ENCODE peak calls at places on chromosomes 3 and 15, in eight cellular contexts. E is lower lobe of right lung, Q is tibial artery, D is heart left ventricle, P is uterus, B is keratinocyte, T is A549, U is astrocyte. L is an unnamed sample.

GRCh38 chr15:93243573-93243972 is 154.6 kb upstream of the RGMA start:
- DNase-seq in E (no peak), P (no peak), D (no peak), Q (no peak), T (no peak), U (no peak), B (no peak), L (no peak)

GRCh38 chr3:4731543-4732111 is 238.5 kb downstream of the ITPR1 start:
- DNase-seq in E (no peak), Q (no peak), U (no peak), T (no peak), B (no peak), D (no peak), P (no peak), L (no peak)

GRCh38 chr15:56105855-56106254 is 112.4 kb upstream of the NEDD4 start:
- DNase-seq in P (no peak), Q (no peak), B (no peak), T (no peak), D (no peak), U (no peak), E (no peak), L (no peak)

GRCh38 chr15:63602595-63602994 is 5.4 kb downstream of the FBXL22 start:
- DNase-seq in U (no peak), B (no peak), D (no peak), P (no peak), Q (no peak), T (no peak), E (no peak), L (no peak)

GRCh38 chr3:172614340-172615274 is 91.4 kb upstream of the TNFSF10 start:
- DNase-seq in P (no peak), Q (no peak), B (no peak), D (no peak), E (no peak), U (no peak), T (no peak), L (no peak)

GRCh38 chr3:16319723-16320122 is 54.7 kb downstream of the OXNAD1 start:
- DNase-seq in U (no peak), E (no peak), P (no peak), Q (no peak), B (no peak), T (no peak), D (no peak), L (no peak)

GRCh38 chr3:13879102-13879945 is 547 bp downstream of the WNT7A start:
- DNase-seq in P (no peak), D (no peak), U (no peak), E (no peak), Q (no peak), T (peak; percentile 26), B (no peak), L (peak; percentile 81)

GRCh38 chr3:105827101-105827634 is 41.6 kb downstream of the CBLB start:
- DNase-seq in T (no peak), Q (no peak), U (peak; percentile 60), E (no peak), P (no peak), B (no peak), D (no peak), L (no peak)

GRCh38 chr3:5299146-5299545 is 111.6 kb downstream of the EDEM1 start:
- DNase-seq in B (no peak), Q (no peak), E (no peak), P (no peak), D (no peak), U (no peak), T (no peak), L (no peak)

GRCh38 chr15:38559908-38560307 is 4.7 kb downstream of the RASGRP1 start:
- DNase-seq in U (no peak), P (no peak), Q (no peak), B (no peak), E (no peak), T (no peak), D (no peak), L (no peak)

GRCh38 chr15:38560456-38560926 is 4.1 kb downstream of the RASGRP1 start:
- DNase-seq in Q (no peak), T (no peak), B (no peak), P (no peak), U (no peak), D (no peak), E (no peak), L (no peak)

GRCh38 chr15:38563723-38564519 is 693 bp downstream of the RASGRP1 start:
- DNase-seq in E (peak; percentile 83), D (peak; percentile 49), P (no peak), Q (peak; percentile 26), B (no peak), U (no peak), T (peak; percentile 18), L (peak; percentile 76)

GRCh38 chr15:38564557-38565286 is at the start of gene RASGRP1:
- DNase-seq in U (no peak), P (no peak), Q (peak; percentile 22), T (peak; percentile 18), D (peak; percentile 50), E (peak; percentile 79), B (no peak), L (peak; percentile 90)

GRCh38 chr15:38562278-38562677 is 2.3 kb downstream of the RASGRP1 start:
- DNase-seq in T (no peak), U (no peak), D (no peak), P (no peak), B (no peak), E (no peak), Q (no peak), L (no peak)
- TF ChIP-seq CTCF in T (no peak), U (no peak), D (no peak), P (no peak), B (no peak), E (no peak), Q (no peak), L (no peak)

GRCh38 chr15:39846108-39846507 is 63.5 kb upstream of the FSIP1 start:
- DNase-seq in P (no peak), U (no peak), D (no peak), B (no peak), Q (no peak), T (no peak), E (no peak), L (no peak)
- H3K9me3 ChIP-seq in P (no peaks in the 10 kb centered on the region), U (no peaks in the 10 kb centered on the region), D (no peaks in the 10 kb centered on the region), B (no peaks in the 10 kb centered on the region), Q (no peaks in the 10 kb centered on the region), T (no peaks in the 10 kb centered on the region), E (no peaks in the 10 kb centered on the region), L (no peaks in the 10 kb centered on the region)

DNA sequence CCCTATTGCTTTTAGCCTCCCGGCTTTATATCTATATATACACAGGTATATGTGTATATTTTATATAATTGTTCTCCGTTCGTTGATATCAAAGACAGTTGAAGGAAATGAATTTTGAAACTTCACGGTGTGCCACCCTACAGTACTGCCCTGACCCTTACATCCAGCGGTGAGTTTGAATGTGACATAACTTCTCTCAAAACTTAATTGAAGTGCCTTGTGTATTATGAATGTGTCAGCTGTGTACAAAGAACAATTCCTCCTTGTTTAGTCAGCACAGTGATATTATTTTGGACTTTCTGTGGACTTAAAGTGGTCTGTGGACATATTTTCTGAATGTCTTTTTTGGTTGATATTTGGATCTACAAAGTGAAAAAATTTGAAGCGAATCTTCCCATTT is 220 bp downstream of the TP63 start:
- DNase-seq in Q (no peak), E (no peak), D (no peak), B (no peak), U (no peak), P (no peak), T (peak; percentile 5), L (no peak)
- H3K4me3 ChIP-seq in Q (no peak overlapping the region), E (no peak overlapping the region), D (peak overlapping the region; percentile 44), B (no peak overlapping the region), U (no peak overlapping the region), P (no peak overlapping the region), T (peak overlapping the region; percentile 41), L (no peak overlapping the region)

GRCh38 chr3:140053794-140054193 is 118.8 kb downstream of the CLSTN2 start:
- DNase-seq in U (no peak), P (no peak), Q (no peak), D (no peak), T (no peak), E (no peak), B (no peak), L (no peak)

GRCh38 chr3:140055032-140055791 is 120.2 kb downstream of the CLSTN2 start:
- DNase-seq in T (no peak), E (no peak), P (no peak), Q (no peak), U (no peak), B (no peak), D (no peak), L (no peak)

GRCh38 chr3:140053011-140053702 is 118.2 kb downstream of the CLSTN2 start:
- DNase-seq in P (no peak), B (no peak), T (no peak), E (no peak), Q (no peak), D (no peak), U (no peak), L (no peak)

GRCh38 chr3:140050396-140050795 is 115.4 kb downstream of the CLSTN2 start:
- DNase-seq in D (no peak), Q (no peak), U (no peak), E (no peak), T (no peak), B (no peak), P (no peak), L (no peak)

GRCh38 chr3:140050977-140051957 is 116.3 kb downstream of the CLSTN2 start:
- DNase-seq in U (no peak), Q (no peak), E (no peak), B (peak; percentile 30), P (no peak), D (peak; percentile 19), T (no peak), L (no peak)
- TF ChIP-seq CTCF in U (peak; percentile 6), Q (peak; percentile 34), E (peak; percentile 12), B (peak; percentile 65), P (no peak), D (peak; percentile 52), T (no peak), L (no peak)

GRCh38 chr3:145357453-145357852 is 803.5 kb downstream of the PLOD2 start:
- DNase-seq in U (no peak), Q (no peak), B (no peak), E (no peak), P (no peak), D (no peak), T (no peak), L (no peak)

GRCh38 chr3:145359040-145359439 is 801.9 kb downstream of the PLOD2 start:
- DNase-seq in D (no peak), P (no peak), B (no peak), U (no peak), E (no peak), Q (no peak), T (no peak), L (no peak)

DNA sequence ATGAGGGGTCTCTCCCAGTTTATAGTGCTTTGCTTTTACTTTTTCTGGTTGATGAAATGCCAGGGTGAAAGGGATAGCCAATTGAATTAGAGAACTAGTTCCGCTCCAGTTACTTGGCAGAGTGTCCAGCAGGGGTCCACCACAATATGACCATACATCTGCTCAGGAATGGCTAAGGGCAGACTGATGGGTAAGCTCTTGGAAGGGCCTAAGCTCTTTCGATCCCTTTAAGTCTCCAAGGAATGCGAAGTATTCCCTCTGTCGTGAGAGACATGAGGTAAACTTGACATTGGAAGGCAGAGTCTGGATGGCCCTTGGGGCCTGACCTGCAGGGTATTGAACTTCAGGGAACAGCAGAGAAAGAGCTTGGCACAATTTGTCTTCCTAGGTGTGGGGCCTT is 805.8 kb downstream of the PLOD2 start:
- DNase-seq in U (no peak), D (no peak), P (no peak), B (no peak), Q (no peak), T (no peak), E (no peak), L (no peak)
- H3K9me3 ChIP-seq in U (peaks cover 7% of the 10 kb centered on the region), D (peaks cover 38% of the 10 kb centered on the region), P (no peaks in the 10 kb centered on the region), B (peaks cover 6% of the 10 kb centered on the region), Q (no peaks in the 10 kb centered on the region), T (peaks cover 3% of the 10 kb centered on the region), E (peaks cover 9% of the 10 kb centered on the region), L (no peaks in the 10 kb centered on the region)

GRCh38 chr3:45343947-45344346 is 44.4 kb upstream of the LARS2 start:
- DNase-seq in P (no peak), Q (no peak), T (peak; percentile 5), E (no peak), B (no peak), U (no peak), D (no peak), L (no peak)
- H3K4me3 ChIP-seq in P (no peak overlapping the region), Q (no peak overlapping the region), T (no peak overlapping the region), E (no peak overlapping the region), B (no peak overlapping the region), U (no peak overlapping the region), D (no peak overlapping the region), L (no peak overlapping the region)